ENCODE peak calls at places on chromosomes 7 and 10, in six cellular contexts. One of them, this sample, is unnamed.

GRCh38 chr10:18463673-18464211 is 187.6 kb downstream of the NSUN6 start:
- DNase-seq in PC-3: no peak
- DNase-seq in lower leg skin: no peak
- DNase-seq in astrocyte: no peak
- DNase-seq in foreskin fibroblast: no peak
- DNase-seq in psoas muscle: no peak
- DNase-seq in this sample: no peak

GRCh38 chr10:26890956-26891355 is 30.2 kb upstream of the ABI1 start:
- DNase-seq in PC-3: peak; percentile 82
- DNase-seq in lower leg skin: peak; percentile 23
- DNase-seq in astrocyte: peak; percentile 53
- DNase-seq in foreskin fibroblast: peak; percentile 73
- DNase-seq in psoas muscle: no peak
- DNase-seq in this sample: peak; percentile 85

GRCh38 chr7:2521952-2522591 is 2.5 kb downstream of the LFNG start:
- DNase-seq in PC-3: peak; percentile 32
- DNase-seq in lower leg skin: no peak
- DNase-seq in astrocyte: no peak
- DNase-seq in foreskin fibroblast: peak; percentile 37
- DNase-seq in psoas muscle: no peak
- DNase-seq in this sample: no peak

GRCh38 chr7:68409851-68410250 is 1188.4 kb upstream of the AUTS2 start:
- DNase-seq in PC-3: no peak
- DNase-seq in lower leg skin: no peak
- DNase-seq in astrocyte: no peak
- DNase-seq in foreskin fibroblast: no peak
- DNase-seq in psoas muscle: no peak
- DNase-seq in this sample: peak; percentile 2

GRCh38 chr7:82444220-82445049 is 858 bp upstream of the CACNA2D1 start:
- DNase-seq in PC-3: peak; percentile 6
- DNase-seq in lower leg skin: peak; percentile 17
- DNase-seq in astrocyte: no peak
- DNase-seq in foreskin fibroblast: no peak
- DNase-seq in psoas muscle: no peak
- DNase-seq in this sample: peak; percentile 60

GRCh38 chr10:74704629-74705360 is 121.6 kb upstream of the KAT6B start:
- DNase-seq in PC-3: peak; percentile 95
- DNase-seq in lower leg skin: no peak
- DNase-seq in astrocyte: peak; percentile 39
- DNase-seq in foreskin fibroblast: peak; percentile 58
- DNase-seq in psoas muscle: no peak
- DNase-seq in this sample: no peak

GRCh38 chr10:72852428-72852827 is 41.1 kb upstream of the OIT3 start:
- DNase-seq in PC-3: no peak
- DNase-seq in lower leg skin: no peak
- DNase-seq in astrocyte: no peak
- DNase-seq in foreskin fibroblast: no peak
- DNase-seq in psoas muscle: no peak
- DNase-seq in this sample: no peak

GRCh38 chr10:68901106-68901927 is at the start of gene DDX50:
- DNase-seq in PC-3: peak; percentile 100
- DNase-seq in lower leg skin: peak; percentile 99
- DNase-seq in astrocyte: peak; percentile 99
- DNase-seq in foreskin fibroblast: peak; percentile 99
- DNase-seq in psoas muscle: peak; percentile 98
- DNase-seq in this sample: peak; percentile 100

GRCh38 chr7:36227223-36227622 is 74.2 kb downstream of the EEPD1 start:
- DNase-seq in PC-3: no peak
- DNase-seq in lower leg skin: peak; percentile 75
- DNase-seq in astrocyte: peak; percentile 72
- DNase-seq in foreskin fibroblast: peak; percentile 54
- DNase-seq in psoas muscle: peak; percentile 71
- DNase-seq in this sample: peak; percentile 23

GRCh38 chr10:108360187-108360586 is 1195.7 kb upstream of the SORCS1 start:
- DNase-seq in PC-3: peak; percentile 89
- DNase-seq in lower leg skin: no peak
- DNase-seq in astrocyte: peak; percentile 77
- DNase-seq in foreskin fibroblast: peak; percentile 28
- DNase-seq in psoas muscle: no peak
- DNase-seq in this sample: no peak

GRCh38 chr7:158945514-158945913 is 89.2 kb downstream of the DYNC2I1 start:
- DNase-seq in PC-3: no peak
- DNase-seq in lower leg skin: no peak
- DNase-seq in astrocyte: no peak
- DNase-seq in foreskin fibroblast: no peak
- DNase-seq in psoas muscle: no peak
- DNase-seq in this sample: peak; percentile 33

GRCh38 chr7:147818338-147818737 is 772.2 kb upstream of the C7orf33 start:
- DNase-seq in PC-3: no peak
- DNase-seq in lower leg skin: no peak
- DNase-seq in astrocyte: no peak
- DNase-seq in foreskin fibroblast: no peak
- DNase-seq in psoas muscle: no peak
- DNase-seq in this sample: no peak

GRCh38 chr7:1275685-1276424 is 43.2 kb downstream of the UNCX start:
- DNase-seq in PC-3: no peak
- DNase-seq in lower leg skin: no peak
- DNase-seq in astrocyte: peak; percentile 6
- DNase-seq in foreskin fibroblast: no peak
- DNase-seq in psoas muscle: peak; percentile 38
- DNase-seq in this sample: no peak

GRCh38 chr7:32043688-32044087 is 26.5 kb downstream of the PDE1C start:
- DNase-seq in PC-3: peak; percentile 83
- DNase-seq in lower leg skin: no peak
- DNase-seq in astrocyte: peak; percentile 90
- DNase-seq in foreskin fibroblast: peak; percentile 7
- DNase-seq in psoas muscle: no peak
- DNase-seq in this sample: no peak

GRCh38 chr7:33053716-33054115 is 8.9 kb downstream of the NT5C3A start:
- DNase-seq in PC-3: no peak
- DNase-seq in lower leg skin: no peak
- DNase-seq in astrocyte: no peak
- DNase-seq in foreskin fibroblast: no peak
- DNase-seq in psoas muscle: no peak
- DNase-seq in this sample: no peak

GRCh38 chr10:62880162-62880561 is 64.0 kb upstream of the EGR2 start:
- DNase-seq in PC-3: peak; percentile 100
- DNase-seq in lower leg skin: no peak
- DNase-seq in astrocyte: no peak
- DNase-seq in foreskin fibroblast: no peak
- DNase-seq in psoas muscle: no peak
- DNase-seq in this sample: no peak

GRCh38 chr7:108078156-108078781 is 51.9 kb downstream of the LAMB4 start:
- DNase-seq in PC-3: no peak
- DNase-seq in lower leg skin: no peak
- DNase-seq in astrocyte: peak; percentile 52
- DNase-seq in foreskin fibroblast: peak; percentile 45
- DNase-seq in psoas muscle: no peak
- DNase-seq in this sample: no peak

DNA sequence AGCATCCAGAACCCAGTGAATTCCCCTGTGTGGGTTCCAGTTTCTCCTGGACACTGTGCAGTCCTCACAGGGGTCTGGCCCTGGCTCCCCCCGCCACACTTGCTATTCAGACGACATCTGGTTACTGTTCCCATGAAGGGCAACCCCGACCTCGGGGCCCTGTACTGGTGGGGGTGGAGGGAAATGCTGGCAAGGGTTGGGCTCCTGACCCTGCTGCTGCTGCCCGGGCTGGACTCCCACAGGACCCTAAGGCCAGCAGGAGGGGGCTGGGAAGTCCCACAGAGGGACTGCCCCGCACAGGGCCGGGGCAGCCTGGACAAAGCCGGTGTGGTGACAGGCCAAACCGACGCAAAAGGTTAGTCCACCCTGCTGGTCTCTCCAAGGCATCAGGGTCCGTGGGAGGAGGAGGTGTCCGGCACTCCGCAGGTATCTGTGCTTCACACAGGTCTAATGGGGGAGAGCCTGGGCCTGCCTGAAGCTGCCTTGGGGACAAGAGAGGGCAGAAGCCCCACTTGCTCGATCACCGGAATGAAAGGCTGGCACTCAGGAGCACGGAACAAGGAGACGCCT is 658 bp upstream of the CPA1 start:
- DNase-seq in PC-3: no peak
- DNase-seq in lower leg skin: no peak
- DNase-seq in astrocyte: no peak
- DNase-seq in foreskin fibroblast: no peak
- DNase-seq in psoas muscle: no peak
- DNase-seq in this sample: no peak
- H3K4me3 ChIP-seq in PC-3: no peak overlapping the region
- H3K4me3 ChIP-seq in lower leg skin: no peak overlapping the region
- H3K4me3 ChIP-seq in astrocyte: no peak overlapping the region
- H3K4me3 ChIP-seq in foreskin fibroblast: no peak overlapping the region
- H3K4me3 ChIP-seq in psoas muscle: no peak overlapping the region
- H3K4me3 ChIP-seq in this sample: no peak overlapping the region

GRCh38 chr10:22554481-22555182 is 159.7 kb downstream of the PIP4K2A start:
- DNase-seq in PC-3: no peak
- DNase-seq in lower leg skin: peak; percentile 23
- DNase-seq in astrocyte: peak; percentile 90
- DNase-seq in foreskin fibroblast: peak; percentile 87
- DNase-seq in psoas muscle: peak; percentile 83
- DNase-seq in this sample: no peak
- H3K4me3 ChIP-seq in PC-3: no peak overlapping the region
- H3K4me3 ChIP-seq in lower leg skin: no peak overlapping the region
- H3K4me3 ChIP-seq in astrocyte: peak overlapping the region; percentile 26
- H3K4me3 ChIP-seq in foreskin fibroblast: peak overlapping the region; percentile 23
- H3K4me3 ChIP-seq in psoas muscle: peak overlapping the region; percentile 56
- H3K4me3 ChIP-seq in this sample: no peak overlapping the region

DNA sequence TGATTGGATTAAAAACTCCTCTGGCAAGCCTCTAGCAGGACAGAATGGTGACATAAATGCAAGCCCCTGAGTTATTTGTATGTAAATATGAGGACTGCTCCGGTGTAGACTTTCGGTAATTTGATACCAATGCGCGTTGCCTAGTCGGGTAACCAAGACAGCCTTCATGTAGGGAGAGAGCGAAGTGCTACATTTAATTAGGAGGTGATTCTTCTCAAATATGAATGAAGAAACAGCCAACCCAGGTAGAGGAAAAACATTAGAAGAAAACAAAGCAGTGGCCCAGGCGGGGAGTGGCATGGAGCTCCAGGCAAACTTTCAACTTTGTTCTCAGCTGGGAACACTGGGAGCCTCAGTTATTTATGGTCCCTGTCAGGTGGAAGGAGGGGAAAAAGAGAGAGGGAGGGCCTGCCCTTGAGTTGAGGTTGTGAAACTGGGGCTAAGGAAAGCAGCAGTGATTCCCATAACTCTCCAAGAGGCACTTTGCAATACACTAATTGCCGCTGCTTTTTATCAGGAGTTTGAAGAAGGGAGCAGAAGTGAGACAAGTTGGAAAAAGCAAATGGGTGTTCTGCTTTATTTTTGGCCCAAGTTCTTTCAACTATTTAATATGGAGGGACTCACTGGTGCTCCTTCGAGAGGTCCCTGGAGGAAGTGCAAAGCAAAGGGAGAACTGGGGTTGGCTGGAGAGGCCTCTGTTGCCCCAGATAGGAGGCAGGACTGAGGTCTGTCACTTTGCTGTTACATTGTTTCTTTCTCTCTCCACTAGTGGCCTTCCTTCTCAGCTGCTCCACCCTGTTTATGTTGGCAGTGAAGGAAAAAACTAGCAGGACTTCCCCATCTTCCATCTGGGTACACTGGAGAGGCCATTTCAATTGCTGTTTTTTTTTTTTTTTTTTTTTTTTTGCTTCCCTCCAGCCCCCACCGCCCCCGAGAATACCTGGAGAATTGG is 234.6 kb upstream of the CCDC6 start:
- DNase-seq in PC-3: peak; percentile 81
- DNase-seq in lower leg skin: no peak
- DNase-seq in astrocyte: peak; percentile 53
- DNase-seq in foreskin fibroblast: peak; percentile 18
- DNase-seq in psoas muscle: peak; percentile 59
- DNase-seq in this sample: peak; percentile 95
- H3K4me3 ChIP-seq in PC-3: peak overlapping the region; percentile 59
- H3K4me3 ChIP-seq in lower leg skin: no peak overlapping the region
- H3K4me3 ChIP-seq in astrocyte: peak overlapping the region; percentile 45
- H3K4me3 ChIP-seq in foreskin fibroblast: no peak overlapping the region
- H3K4me3 ChIP-seq in psoas muscle: peak overlapping the region; percentile 65
- H3K4me3 ChIP-seq in this sample: peak overlapping the region; percentile 48

DNA sequence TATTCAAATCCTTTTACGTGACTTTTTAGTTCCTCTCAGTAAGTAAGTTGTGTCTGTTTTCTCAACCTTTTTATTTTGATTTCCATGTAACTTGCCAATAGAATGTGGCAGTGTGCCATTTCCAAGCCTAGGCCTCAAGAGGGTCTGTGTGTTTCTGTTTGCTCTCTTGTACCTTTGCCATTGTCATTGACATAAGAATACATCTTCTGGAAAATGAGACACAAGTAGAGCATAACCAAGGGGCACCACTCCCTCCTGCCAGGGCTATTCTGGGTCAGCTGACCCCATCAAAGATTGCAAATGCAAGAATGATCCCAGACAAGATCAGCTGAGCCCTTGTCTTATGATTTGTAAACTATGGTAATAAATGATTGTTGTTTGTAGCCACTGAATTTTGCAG is 524.0 kb downstream of the IPMK start:
- DNase-seq in PC-3: no peak
- DNase-seq in lower leg skin: no peak
- DNase-seq in astrocyte: no peak
- DNase-seq in foreskin fibroblast: no peak
- DNase-seq in psoas muscle: no peak
- DNase-seq in this sample: no peak
- H3K4me3 ChIP-seq in PC-3: no peak overlapping the region
- H3K4me3 ChIP-seq in lower leg skin: no peak overlapping the region
- H3K4me3 ChIP-seq in astrocyte: no peak overlapping the region
- H3K4me3 ChIP-seq in foreskin fibroblast: no peak overlapping the region
- H3K4me3 ChIP-seq in psoas muscle: no peak overlapping the region
- H3K4me3 ChIP-seq in this sample: no peak overlapping the region

DNA sequence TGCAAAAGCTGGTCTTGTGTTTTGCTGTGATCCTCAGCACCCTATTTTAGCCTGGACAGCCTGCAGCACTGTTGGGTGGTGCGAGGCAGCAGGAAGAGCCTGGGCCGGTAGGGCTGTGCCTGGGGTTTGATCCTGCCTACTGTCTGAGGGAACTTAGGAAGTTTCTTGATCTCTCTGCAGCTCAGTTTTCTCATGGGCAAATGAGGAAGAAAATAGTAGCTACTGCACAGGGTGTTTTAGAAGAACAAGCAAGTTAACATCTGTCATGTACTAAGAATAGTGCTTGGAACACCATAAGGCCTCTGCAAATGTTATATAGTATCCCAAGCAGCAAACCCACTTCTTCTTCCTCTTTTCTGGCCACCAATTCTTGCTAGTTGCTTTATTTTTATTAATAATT is 12.0 kb upstream of the AGR2 start:
- DNase-seq in PC-3: no peak
- DNase-seq in lower leg skin: no peak
- DNase-seq in astrocyte: no peak
- DNase-seq in foreskin fibroblast: no peak
- DNase-seq in psoas muscle: no peak
- DNase-seq in this sample: no peak
- H3K4me3 ChIP-seq in PC-3: no peak overlapping the region
- H3K4me3 ChIP-seq in lower leg skin: no peak overlapping the region
- H3K4me3 ChIP-seq in astrocyte: no peak overlapping the region
- H3K4me3 ChIP-seq in foreskin fibroblast: no peak overlapping the region
- H3K4me3 ChIP-seq in psoas muscle: no peak overlapping the region
- H3K4me3 ChIP-seq in this sample: no peak overlapping the region

GRCh38 chr10:110069502-110069982 is 61.8 kb downstream of the ADD3 start:
- DNase-seq in PC-3: no peak
- DNase-seq in lower leg skin: no peak
- DNase-seq in astrocyte: peak; percentile 59
- DNase-seq in foreskin fibroblast: no peak
- DNase-seq in psoas muscle: no peak
- DNase-seq in this sample: peak; percentile 22
- H3K4me3 ChIP-seq in PC-3: no peak overlapping the region
- H3K4me3 ChIP-seq in lower leg skin: no peak overlapping the region
- H3K4me3 ChIP-seq in astrocyte: no peak overlapping the region
- H3K4me3 ChIP-seq in foreskin fibroblast: no peak overlapping the region
- H3K4me3 ChIP-seq in psoas muscle: peak overlapping the region; percentile 22
- H3K4me3 ChIP-seq in this sample: peak overlapping the region; percentile 4

This sample was measured in GM23338.